ENCODE peak calls at places on chromosomes 2 and 18, in seven cellular contexts. G is neuronal stem cell, N is trophoblast cell, P is mesenchymal stem cell, S is H9, F is mesendoderm, A is H1. V is an unnamed sample.

GRCh38 chr2:34096552-34097171 is 497.6 kb upstream of the FAM98A start:
- DNase-seq in G (peak), N (peak), P (peak), S (peak), F (peak), A (peak), V (peak)

GRCh38 chr2:197909377-197909776 is 105.0 kb downstream of the PLCL1 start:
- DNase-seq in G (no peak), N (peak), P (peak), S (no peak), F (peak), A (no peak), V (peak)

GRCh38 chr2:229725716-229726346 is 11.5 kb upstream of the DNER start:
- DNase-seq in G (no peak), N (no peak), P (peak), S (no peak), F (no peak), A (no peak), V (peak)

GRCh38 chr2:106065983-106066826 is 127.9 kb downstream of the UXS1 start:
- DNase-seq in G (no peak), N (no peak), P (no peak), S (peak), F (peak), A (no peak), V (no peak)

GRCh38 chr2:128791983-128792315 is 473.3 kb upstream of the HS6ST1 start:
- DNase-seq in G (no peak), N (no peak), P (no peak), S (peak), F (no peak), A (no peak), V (no peak)

GRCh38 chr2:19365126-19365525 is 6.7 kb upstream of the OSR1 start:
- DNase-seq in G (no peak), N (no peak), P (no peak), S (no peak), F (no peak), A (no peak), V (no peak)

GRCh38 chr18:8287184-8287885 is 321.9 kb upstream of the RAB12 start:
- DNase-seq in G (no peak), N (no peak), P (no peak), S (no peak), F (no peak), A (no peak), V (no peak)

GRCh38 chr2:172972005-172972619 is 103.5 kb upstream of the MAP3K20 start:
- DNase-seq in G (peak), N (peak), P (peak), S (peak), F (peak), A (peak), V (peak)

GRCh38 chr2:12293868-12294267 is 422.9 kb upstream of the TRIB2 start:
- DNase-seq in G (no peak), N (no peak), P (no peak), S (no peak), F (no peak), A (no peak), V (no peak)

GRCh38 chr2:122516775-122517174 is 761.3 kb downstream of the TSN start:
- DNase-seq in G (no peak), N (no peak), P (no peak), S (peak), F (peak), A (no peak), V (no peak)

GRCh38 chr18:22505136-22505535 is 87.4 kb upstream of the CTAGE1 start:
- DNase-seq in G (no peak), N (no peak), P (peak), S (no peak), F (no peak), A (no peak), V (peak)

DNA sequence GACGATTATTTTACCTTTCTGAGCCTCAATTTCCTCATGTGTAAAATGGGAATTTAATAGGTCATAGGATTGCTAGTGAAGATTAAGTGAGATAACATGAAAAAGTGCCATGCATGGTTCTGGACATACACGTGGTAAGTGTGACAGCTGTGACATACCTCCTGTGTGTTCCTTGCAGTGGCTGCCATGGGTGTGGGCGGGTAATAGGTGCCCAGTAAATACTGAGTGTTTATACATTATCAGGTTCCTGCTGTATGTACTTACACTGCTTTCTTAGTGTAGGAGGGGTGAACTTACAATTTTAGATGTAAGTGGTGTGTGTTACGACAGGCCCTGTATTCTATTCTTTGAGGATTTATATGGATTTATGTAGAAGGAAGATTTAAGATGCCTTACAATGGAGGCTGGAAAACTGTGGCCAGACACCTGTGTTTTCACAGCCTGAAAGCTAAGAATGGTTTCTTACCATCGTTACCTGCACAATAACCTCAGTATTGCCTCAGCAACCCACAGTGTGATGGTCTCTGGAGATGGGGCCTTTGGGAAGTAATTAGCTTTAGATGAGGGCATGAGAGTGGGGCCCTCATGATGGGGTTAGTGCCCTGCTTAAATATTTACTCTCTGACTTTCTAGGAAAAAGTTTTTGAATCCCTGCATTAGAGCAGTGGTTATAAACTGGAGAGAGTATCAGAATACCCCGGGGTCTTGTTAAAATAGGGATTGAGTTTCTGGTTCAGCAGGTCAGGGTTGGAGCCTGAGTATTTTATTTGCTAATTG is 78.1 kb downstream of the ASAP2 start:
- DNase-seq in G (no peak), N (no peak), P (no peak), S (no peak), F (no peak), A (no peak), V (no peak)
- H4K8ac ChIP-seq in G (no peak), N (no peak), P (peak), S (no peak), F (no peak), A (no peak), V (no peak)

GRCh38 chr2:15040429-15041084 is 408.0 kb downstream of the LRATD1 start:
- DNase-seq in G (no peak), N (no peak), P (no peak), S (no peak), F (no peak), A (no peak), V (no peak)
- H4K8ac ChIP-seq in G (no peak), N (no peak), P (no peak), S (no peak), F (no peak), A (no peak), V (no peak)

GRCh38 chr2:55030766-55031165 is 19.5 kb downstream of the RTN4 start:
- DNase-seq in G (no peak), N (no peak), P (no peak), S (no peak), F (no peak), A (no peak), V (no peak)
- H4K8ac ChIP-seq in G (no peak), N (no peak), P (no peak), S (no peak), F (no peak), A (no peak), V (no peak)

DNA sequence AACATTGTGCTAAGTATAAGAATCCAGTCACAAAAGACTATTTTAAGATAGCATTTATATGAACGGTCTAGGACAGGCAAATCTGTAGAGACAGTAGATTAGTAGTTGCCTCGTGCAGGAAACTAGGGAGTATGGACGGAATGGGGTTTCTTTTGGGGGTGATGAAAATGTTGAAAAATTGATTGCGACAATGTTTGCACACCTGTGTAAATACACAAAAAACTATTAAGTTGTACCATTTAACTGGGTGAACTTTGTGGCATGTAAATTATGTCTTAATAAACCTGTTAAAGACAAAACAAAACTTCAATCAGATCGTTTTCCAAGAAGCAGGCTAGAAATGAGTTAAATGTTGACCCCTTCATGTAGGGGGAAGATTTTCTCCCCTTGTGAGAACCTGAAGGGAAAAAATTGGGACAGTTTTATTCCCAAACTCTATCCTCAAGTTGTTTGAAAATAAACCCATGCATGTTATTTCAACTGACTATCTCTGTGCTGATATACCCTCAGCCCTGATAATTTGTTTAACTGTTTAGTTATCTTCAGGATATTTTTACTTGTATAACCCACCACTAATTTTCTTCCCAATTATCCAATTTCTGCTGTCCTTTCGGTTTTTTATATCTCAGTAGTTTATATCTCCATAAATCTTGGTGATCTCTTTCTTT is 87.2 kb downstream of the CAMKMT start:
- DNase-seq in G (no peak), N (no peak), P (no peak), S (no peak), F (no peak), A (no peak), V (no peak)
- H4K8ac ChIP-seq in G (no peak), N (no peak), P (no peak), S (no peak), F (no peak), A (no peak), V (no peak)

V was measured in IMR-90.